ENCODE peak calls at places on chromosomes 11 and 22, in four cellular contexts. One of them, this sample, is unnamed.

GRCh38 chr11:3095712-3096361 is 38.6 kb upstream of the CARS1 start:
- DNase-seq in AG08396: peak
- DNase-seq in GM04504: peak
- DNase-seq in stimulated activated CD4-positive, alpha-beta T cell treated with anti-CD3 and anti-CD28 coated beads, TNF-alpha, amount 100 ng/mL, for 4 hours: no peak
- DNase-seq in this sample: peak

GRCh38 chr11:1298695-1299492 is 10.5 kb downstream of the TOLLIP start:
- DNase-seq in AG08396: peak
- DNase-seq in stimulated activated CD4-positive, alpha-beta T cell treated with anti-CD3 and anti-CD28 coated beads, TNF-alpha, amount 100 ng/mL, for 4 hours: no peak
- DNase-seq in GM04504: peak
- DNase-seq in this sample: no peak

GRCh38 chr11:103968685-103969084 is 67.8 kb upstream of the DDI1 start:
- DNase-seq in stimulated activated CD4-positive, alpha-beta T cell treated with anti-CD3 and anti-CD28 coated beads, TNF-alpha, amount 100 ng/mL, for 4 hours: no peak
- DNase-seq in GM04504: no peak
- DNase-seq in AG08396: no peak
- DNase-seq in this sample: no peak

GRCh38 chr11:419248-420005 is 4.6 kb upstream of the SIGIRR start:
- DNase-seq in GM04504: no peak
- DNase-seq in stimulated activated CD4-positive, alpha-beta T cell treated with anti-CD3 and anti-CD28 coated beads, TNF-alpha, amount 100 ng/mL, for 4 hours: no peak
- DNase-seq in AG08396: no peak
- DNase-seq in this sample: no peak

GRCh38 chr22:49502126-49502826 is 325.4 kb downstream of the BRD1 start:
- DNase-seq in AG08396: no peak
- DNase-seq in GM04504: no peak
- DNase-seq in stimulated activated CD4-positive, alpha-beta T cell treated with anti-CD3 and anti-CD28 coated beads, TNF-alpha, amount 100 ng/mL, for 4 hours: no peak
- DNase-seq in this sample: peak

GRCh38 chr22:20012741-20013331 is 3.8 kb downstream of the ARVCF start:
- DNase-seq in GM04504: no peak
- DNase-seq in stimulated activated CD4-positive, alpha-beta T cell treated with anti-CD3 and anti-CD28 coated beads, TNF-alpha, amount 100 ng/mL, for 4 hours: no peak
- DNase-seq in AG08396: no peak
- DNase-seq in this sample: no peak

GRCh38 chr22:35150163-35151107 is 84.5 kb downstream of the ISX start:
- DNase-seq in stimulated activated CD4-positive, alpha-beta T cell treated with anti-CD3 and anti-CD28 coated beads, TNF-alpha, amount 100 ng/mL, for 4 hours: peak
- DNase-seq in AG08396: peak
- DNase-seq in GM04504: no peak
- DNase-seq in this sample: peak

GRCh38 chr11:101129203-101129943 is at the start of gene PGR:
- DNase-seq in AG08396: peak
- DNase-seq in GM04504: no peak
- DNase-seq in stimulated activated CD4-positive, alpha-beta T cell treated with anti-CD3 and anti-CD28 coated beads, TNF-alpha, amount 100 ng/mL, for 4 hours: no peak
- DNase-seq in this sample: peak

GRCh38 chr11:104653011-104653806 is 245.1 kb downstream of the CASP12 start:
- DNase-seq in AG08396: peak
- DNase-seq in GM04504: no peak
- DNase-seq in stimulated activated CD4-positive, alpha-beta T cell treated with anti-CD3 and anti-CD28 coated beads, TNF-alpha, amount 100 ng/mL, for 4 hours: no peak
- DNase-seq in this sample: peak

GRCh38 chr11:59616396-59616982 is 915 bp upstream of the OSBP start:
- DNase-seq in GM04504: no peak
- DNase-seq in AG08396: no peak
- DNase-seq in stimulated activated CD4-positive, alpha-beta T cell treated with anti-CD3 and anti-CD28 coated beads, TNF-alpha, amount 100 ng/mL, for 4 hours: no peak
- DNase-seq in this sample: no peak

GRCh38 chr11:75347781-75348613 is 3.5 kb downstream of the ARRB1 start:
- DNase-seq in stimulated activated CD4-positive, alpha-beta T cell treated with anti-CD3 and anti-CD28 coated beads, TNF-alpha, amount 100 ng/mL, for 4 hours: no peak
- DNase-seq in GM04504: peak
- DNase-seq in AG08396: peak
- DNase-seq in this sample: peak

GRCh38 chr11:128906185-128907065 is 15.3 kb downstream of the KCNJ5 start:
- DNase-seq in stimulated activated CD4-positive, alpha-beta T cell treated with anti-CD3 and anti-CD28 coated beads, TNF-alpha, amount 100 ng/mL, for 4 hours: no peak
- DNase-seq in GM04504: no peak
- DNase-seq in AG08396: no peak
- DNase-seq in this sample: no peak

GRCh38 chr11:8357891-8358566 is 94.4 kb upstream of the LMO1 start:
- DNase-seq in stimulated activated CD4-positive, alpha-beta T cell treated with anti-CD3 and anti-CD28 coated beads, TNF-alpha, amount 100 ng/mL, for 4 hours: no peak
- DNase-seq in GM04504: no peak
- DNase-seq in AG08396: no peak
- DNase-seq in this sample: no peak

GRCh38 chr11:110376711-110377324 is 52.9 kb upstream of the FDX1 start:
- DNase-seq in AG08396: peak
- DNase-seq in stimulated activated CD4-positive, alpha-beta T cell treated with anti-CD3 and anti-CD28 coated beads, TNF-alpha, amount 100 ng/mL, for 4 hours: no peak
- DNase-seq in GM04504: peak
- DNase-seq in this sample: peak

GRCh38 chr22:37563153-37564081 is 3.1 kb downstream of the CDC42EP1 start:
- DNase-seq in AG08396: peak
- DNase-seq in stimulated activated CD4-positive, alpha-beta T cell treated with anti-CD3 and anti-CD28 coated beads, TNF-alpha, amount 100 ng/mL, for 4 hours: no peak
- DNase-seq in GM04504: peak
- DNase-seq in this sample: peak

GRCh38 chr11:32892355-32893090 is at the start of gene QSER1:
- DNase-seq in GM04504: no peak
- DNase-seq in stimulated activated CD4-positive, alpha-beta T cell treated with anti-CD3 and anti-CD28 coated beads, TNF-alpha, amount 100 ng/mL, for 4 hours: peak
- DNase-seq in AG08396: peak
- DNase-seq in this sample: peak

GRCh38 chr22:44685384-44686056 is 16.5 kb upstream of the PRR5 start:
- DNase-seq in GM04504: no peak
- DNase-seq in stimulated activated CD4-positive, alpha-beta T cell treated with anti-CD3 and anti-CD28 coated beads, TNF-alpha, amount 100 ng/mL, for 4 hours: peak
- DNase-seq in AG08396: peak
- DNase-seq in this sample: no peak

GRCh38 chr22:39900306-39901227 is at the start of gene GRAP2:
- DNase-seq in GM04504: no peak
- DNase-seq in AG08396: no peak
- DNase-seq in stimulated activated CD4-positive, alpha-beta T cell treated with anti-CD3 and anti-CD28 coated beads, TNF-alpha, amount 100 ng/mL, for 4 hours: peak
- DNase-seq in this sample: no peak

GRCh38 chr11:20000393-20001134 is 159.7 kb downstream of the DBX1 start:
- DNase-seq in AG08396: no peak
- DNase-seq in GM04504: no peak
- DNase-seq in stimulated activated CD4-positive, alpha-beta T cell treated with anti-CD3 and anti-CD28 coated beads, TNF-alpha, amount 100 ng/mL, for 4 hours: no peak
- DNase-seq in this sample: no peak

GRCh38 chr11:97557399-97557798 is 1167.6 kb downstream of the JRKL start:
- DNase-seq in AG08396: no peak
- DNase-seq in GM04504: no peak
- DNase-seq in stimulated activated CD4-positive, alpha-beta T cell treated with anti-CD3 and anti-CD28 coated beads, TNF-alpha, amount 100 ng/mL, for 4 hours: no peak
- DNase-seq in this sample: no peak

GRCh38 chr22:41341990-41342389 is 39.8 kb upstream of the TEF start:
- DNase-seq in AG08396: no peak
- DNase-seq in GM04504: no peak
- DNase-seq in stimulated activated CD4-positive, alpha-beta T cell treated with anti-CD3 and anti-CD28 coated beads, TNF-alpha, amount 100 ng/mL, for 4 hours: no peak
- DNase-seq in this sample: no peak

GRCh38 chr11:83571301-83571700 is 285.1 kb upstream of the CCDC90B start:
- DNase-seq in GM04504: no peak
- DNase-seq in stimulated activated CD4-positive, alpha-beta T cell treated with anti-CD3 and anti-CD28 coated beads, TNF-alpha, amount 100 ng/mL, for 4 hours: no peak
- DNase-seq in AG08396: peak
- DNase-seq in this sample: no peak

GRCh38 chr11:110130642-110131238 is 37.5 kb downstream of the ZC3H12C start:
- DNase-seq in GM04504: no peak
- DNase-seq in AG08396: no peak
- DNase-seq in stimulated activated CD4-positive, alpha-beta T cell treated with anti-CD3 and anti-CD28 coated beads, TNF-alpha, amount 100 ng/mL, for 4 hours: no peak
- DNase-seq in this sample: no peak

GRCh38 chr11:17508306-17508705 is 31.7 kb upstream of the ABCC8 start:
- DNase-seq in AG08396: no peak
- DNase-seq in stimulated activated CD4-positive, alpha-beta T cell treated with anti-CD3 and anti-CD28 coated beads, TNF-alpha, amount 100 ng/mL, for 4 hours: no peak
- DNase-seq in GM04504: no peak
- DNase-seq in this sample: no peak

GRCh38 chr11:3121416-3121815 is 43.7 kb downstream of the OSBPL5 start:
- DNase-seq in stimulated activated CD4-positive, alpha-beta T cell treated with anti-CD3 and anti-CD28 coated beads, TNF-alpha, amount 100 ng/mL, for 4 hours: no peak
- DNase-seq in AG08396: no peak
- DNase-seq in GM04504: no peak
- DNase-seq in this sample: no peak

GRCh38 chr11:118109231-118109630 is 22.5 kb upstream of the SMIM35 start:
- DNase-seq in GM04504: peak
- DNase-seq in stimulated activated CD4-positive, alpha-beta T cell treated with anti-CD3 and anti-CD28 coated beads, TNF-alpha, amount 100 ng/mL, for 4 hours: no peak
- DNase-seq in AG08396: peak
- DNase-seq in this sample: peak

GRCh38 chr11:108895579-108896480 is 231.0 kb downstream of the DDX10 start:
- DNase-seq in stimulated activated CD4-positive, alpha-beta T cell treated with anti-CD3 and anti-CD28 coated beads, TNF-alpha, amount 100 ng/mL, for 4 hours: no peak
- DNase-seq in AG08396: no peak
- DNase-seq in GM04504: no peak
- DNase-seq in this sample: no peak

GRCh38 chr11:6300325-6300724 is 20.0 kb downstream of the CAVIN3 start:
- DNase-seq in GM04504: no peak
- DNase-seq in stimulated activated CD4-positive, alpha-beta T cell treated with anti-CD3 and anti-CD28 coated beads, TNF-alpha, amount 100 ng/mL, for 4 hours: no peak
- DNase-seq in AG08396: no peak
- DNase-seq in this sample: no peak

GRCh38 chr11:107359701-107360100 is 97.9 kb downstream of the CWF19L2 start:
- DNase-seq in GM04504: no peak
- DNase-seq in stimulated activated CD4-positive, alpha-beta T cell treated with anti-CD3 and anti-CD28 coated beads, TNF-alpha, amount 100 ng/mL, for 4 hours: no peak
- DNase-seq in AG08396: no peak
- DNase-seq in this sample: no peak

GRCh38 chr11:30006876-30007275 is 10.0 kb downstream of the KCNA4 start:
- DNase-seq in AG08396: no peak
- DNase-seq in GM04504: no peak
- DNase-seq in stimulated activated CD4-positive, alpha-beta T cell treated with anti-CD3 and anti-CD28 coated beads, TNF-alpha, amount 100 ng/mL, for 4 hours: no peak
- DNase-seq in this sample: no peak

This sample was measured in MG63.